ENCODE peak calls at places on chromosomes 6 and 20, in four cellular contexts. One of them, this sample, is unnamed.

GRCh38 chr6:501891-502601 is 110.5 kb downstream of the IRF4 start:
- DNase-seq in ovary: no peak
- DNase-seq in HCT116: no peak
- DNase-seq in Peyer's patch: peak; percentile 65
- DNase-seq in this sample: no peak

GRCh38 chr20:50580016-50580747 is 70.0 kb downstream of the PTPN1 start:
- DNase-seq in ovary: peak; percentile 74
- DNase-seq in HCT116: peak; percentile 42
- DNase-seq in Peyer's patch: peak; percentile 60
- DNase-seq in this sample: peak; percentile 80

GRCh38 chr6:107098436-107099307 is 16.6 kb downstream of the BEND3 start:
- DNase-seq in ovary: no peak
- DNase-seq in HCT116: no peak
- DNase-seq in Peyer's patch: no peak
- DNase-seq in this sample: no peak

GRCh38 chr20:3820048-3820900 is at the start of gene AP5S1:
- DNase-seq in ovary: peak; percentile 98
- DNase-seq in HCT116: peak; percentile 97
- DNase-seq in Peyer's patch: peak; percentile 99
- DNase-seq in this sample: peak; percentile 98

GRCh38 chr20:32999603-33000250 is 4.5 kb downstream of the SUN5 start:
- DNase-seq in ovary: no peak
- DNase-seq in HCT116: no peak
- DNase-seq in Peyer's patch: no peak
- DNase-seq in this sample: no peak

GRCh38 chr6:84897874-84898635 is 133.7 kb upstream of the TBX18 start:
- DNase-seq in ovary: no peak
- DNase-seq in HCT116: no peak
- DNase-seq in Peyer's patch: no peak
- DNase-seq in this sample: no peak

GRCh38 chr6:21350917-21351316 is 242.6 kb upstream of the SOX4 start:
- DNase-seq in ovary: no peak
- DNase-seq in HCT116: no peak
- DNase-seq in Peyer's patch: no peak
- DNase-seq in this sample: no peak

GRCh38 chr20:54475334-54476287 is at the start of gene DOK5:
- DNase-seq in ovary: peak; percentile 57
- DNase-seq in HCT116: no peak
- DNase-seq in Peyer's patch: no peak
- DNase-seq in this sample: no peak

GRCh38 chr6:121686611-121687023 is 251.2 kb downstream of the GJA1 start:
- DNase-seq in ovary: peak; percentile 19
- DNase-seq in HCT116: no peak
- DNase-seq in Peyer's patch: no peak
- DNase-seq in this sample: no peak

GRCh38 chr6:38162493-38163185 is 343.1 kb downstream of the ZFAND3 start:
- DNase-seq in ovary: no peak
- DNase-seq in HCT116: no peak
- DNase-seq in Peyer's patch: no peak
- DNase-seq in this sample: no peak

GRCh38 chr6:155850408-155850841 is 394.8 kb upstream of the NOX3 start:
- DNase-seq in ovary: no peak
- DNase-seq in HCT116: peak; percentile 74
- DNase-seq in Peyer's patch: no peak
- DNase-seq in this sample: no peak

GRCh38 chr6:25962368-25963127 is at the start of gene TRIM38:
- DNase-seq in ovary: peak; percentile 47
- DNase-seq in HCT116: peak; percentile 54
- DNase-seq in Peyer's patch: peak; percentile 95
- DNase-seq in this sample: peak; percentile 58
- TF ChIP-seq POLR2A in ovary: peak; percentile 71
- TF ChIP-seq POLR2A in HCT116: no peak
- TF ChIP-seq POLR2A in Peyer's patch: peak; percentile 91
- TF ChIP-seq POLR2A in this sample: peak; percentile 92

DNA sequence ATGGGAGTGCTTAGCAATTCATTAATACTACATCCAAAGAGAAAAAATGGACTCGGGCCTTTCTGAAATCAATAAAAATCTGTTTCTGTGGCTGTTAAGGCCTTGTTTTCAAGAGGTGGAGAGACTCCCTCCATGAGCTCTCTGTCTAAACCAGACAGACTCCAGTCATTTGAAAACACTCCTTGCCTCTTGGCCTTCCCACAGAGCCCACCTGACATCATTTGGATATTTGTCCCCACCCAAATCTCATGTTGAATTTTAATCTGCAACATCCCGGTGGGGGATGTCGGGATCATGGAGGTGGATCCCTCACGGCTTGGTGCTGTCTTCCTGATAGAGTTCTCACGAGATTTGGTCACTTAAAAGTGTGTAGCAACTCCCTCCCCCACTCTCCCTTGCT is 226.4 kb downstream of the TBXT start:
- DNase-seq in ovary: no peak
- DNase-seq in HCT116: no peak
- DNase-seq in Peyer's patch: no peak
- DNase-seq in this sample: no peak
- TF ChIP-seq POLR2A in ovary: no peak
- TF ChIP-seq POLR2A in HCT116: no peak
- TF ChIP-seq POLR2A in Peyer's patch: no peak
- TF ChIP-seq POLR2A in this sample: no peak

GRCh38 chr6:30740993-30741784 is 1.3 kb downstream of the FLOT1 start:
- DNase-seq in ovary: no peak
- DNase-seq in HCT116: no peak
- DNase-seq in Peyer's patch: no peak
- DNase-seq in this sample: no peak

GRCh38 chr6:30741789-30742315 is 635 bp downstream of the FLOT1 start:
- DNase-seq in ovary: no peak
- DNase-seq in HCT116: no peak
- DNase-seq in Peyer's patch: no peak
- DNase-seq in this sample: no peak

GRCh38 chr6:30743099-30744053 is 889 bp upstream of the FLOT1 start:
- DNase-seq in ovary: peak; percentile 50
- DNase-seq in HCT116: no peak
- DNase-seq in Peyer's patch: peak; percentile 38
- DNase-seq in this sample: peak; percentile 62

GRCh38 chr6:30742316-30743098 is at the start of gene FLOT1:
- DNase-seq in ovary: peak; percentile 94
- DNase-seq in HCT116: peak; percentile 94
- DNase-seq in Peyer's patch: peak; percentile 94
- DNase-seq in this sample: peak; percentile 93

GRCh38 chr6:30744054-30744805 is at the start of gene IER3:
- DNase-seq in ovary: peak; percentile 82
- DNase-seq in HCT116: peak; percentile 96
- DNase-seq in Peyer's patch: peak; percentile 66
- DNase-seq in this sample: peak; percentile 75
- TF ChIP-seq POLR2A in ovary: peak; percentile 35
- TF ChIP-seq POLR2A in HCT116: peak; percentile 100
- TF ChIP-seq POLR2A in Peyer's patch: peak; percentile 93
- TF ChIP-seq POLR2A in this sample: peak; percentile 95

GRCh38 chr6:16285467-16286150 is 47.2 kb downstream of the GMPR start:
- DNase-seq in ovary: no peak
- DNase-seq in HCT116: no peak
- DNase-seq in Peyer's patch: no peak
- DNase-seq in this sample: no peak

GRCh38 chr6:16288163-16288562 is 49.8 kb downstream of the GMPR start:
- DNase-seq in ovary: no peak
- DNase-seq in HCT116: no peak
- DNase-seq in Peyer's patch: no peak
- DNase-seq in this sample: no peak

GRCh38 chr6:16282370-16282769 is 44.0 kb downstream of the GMPR start:
- DNase-seq in ovary: no peak
- DNase-seq in HCT116: no peak
- DNase-seq in Peyer's patch: no peak
- DNase-seq in this sample: no peak

GRCh38 chr6:16286151-16286522 is 47.8 kb downstream of the GMPR start:
- DNase-seq in ovary: peak; percentile 37
- DNase-seq in HCT116: peak; percentile 6
- DNase-seq in Peyer's patch: no peak
- DNase-seq in this sample: peak; percentile 25

DNA sequence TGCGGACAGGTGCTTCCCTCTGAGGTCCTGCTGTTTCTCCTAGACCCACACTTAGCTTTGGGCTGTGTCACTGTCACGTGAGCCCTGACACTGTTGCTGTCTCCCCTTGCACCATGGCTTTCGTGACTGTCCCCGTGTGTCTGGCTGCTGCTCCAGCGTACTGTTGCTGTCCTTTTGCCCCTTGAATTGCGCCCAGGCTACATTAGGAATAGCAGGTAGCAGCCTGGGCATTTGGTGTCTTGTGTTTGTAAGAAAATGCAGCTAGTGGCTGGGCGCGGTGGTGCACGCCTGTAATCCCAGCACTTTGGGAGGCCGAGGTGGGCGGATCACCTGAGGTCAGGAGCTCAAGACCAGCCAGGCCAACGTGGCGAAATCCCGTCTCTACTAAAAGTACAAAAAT is 46.1 kb downstream of the GMPR start:
- DNase-seq in ovary: no peak
- DNase-seq in HCT116: no peak
- DNase-seq in Peyer's patch: no peak
- DNase-seq in this sample: no peak
- TF ChIP-seq POLR2A in ovary: no peak
- TF ChIP-seq POLR2A in HCT116: no peak
- TF ChIP-seq POLR2A in Peyer's patch: no peak
- TF ChIP-seq POLR2A in this sample: no peak

DNA sequence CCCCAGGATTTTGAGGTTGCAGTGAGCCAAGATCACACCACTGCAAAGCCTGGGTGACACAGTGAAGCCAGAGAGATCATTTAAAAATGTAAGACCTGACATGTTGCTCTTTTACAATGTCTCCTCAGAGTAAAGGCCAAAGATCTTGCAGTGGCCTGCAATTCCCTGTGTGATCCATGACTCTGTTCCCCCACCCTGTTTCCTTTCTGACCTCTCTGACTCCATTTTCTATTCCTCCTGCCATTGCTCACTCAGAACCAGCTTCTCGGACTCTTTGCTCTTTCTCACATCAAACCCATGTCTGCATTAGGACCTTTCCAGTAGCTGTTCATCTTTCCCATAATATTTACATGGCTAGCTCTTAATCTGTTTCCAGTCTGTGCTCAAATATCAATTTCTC is 28.8 kb downstream of the RNF217 start:
- DNase-seq in ovary: no peak
- DNase-seq in HCT116: no peak
- DNase-seq in Peyer's patch: no peak
- DNase-seq in this sample: no peak
- TF ChIP-seq POLR2A in ovary: no peak
- TF ChIP-seq POLR2A in HCT116: no peak
- TF ChIP-seq POLR2A in Peyer's patch: no peak
- TF ChIP-seq POLR2A in this sample: no peak

GRCh38 chr6:32153835-32154513 is at the start of gene PPT2:
- DNase-seq in ovary: peak; percentile 94
- DNase-seq in HCT116: peak; percentile 90
- DNase-seq in Peyer's patch: peak; percentile 73
- DNase-seq in this sample: peak; percentile 89
- TF ChIP-seq POLR2A in ovary: peak; percentile 71
- TF ChIP-seq POLR2A in HCT116: no peak
- TF ChIP-seq POLR2A in Peyer's patch: peak; percentile 20
- TF ChIP-seq POLR2A in this sample: peak; percentile 85

GRCh38 chr20:62558779-62559178 is 83.0 kb upstream of the GATA5 start:
- DNase-seq in ovary: no peak
- DNase-seq in HCT116: no peak
- DNase-seq in Peyer's patch: no peak
- DNase-seq in this sample: no peak
- TF ChIP-seq POLR2A in ovary: no peak
- TF ChIP-seq POLR2A in HCT116: no peak
- TF ChIP-seq POLR2A in Peyer's patch: no peak
- TF ChIP-seq POLR2A in this sample: no peak

This sample was measured in erythroblast.